ENCODE peak calls at places on chromosomes 13 and 19, in seven cellular contexts. One of them, this sample, is unnamed. For H3K36me3 and H3K4me1, the result is how much of the 10 kb centered on the place peaks cover.

GRCh38 chr19:49954092-49954825 is 6.7 kb downstream of the SIGLEC11 start:
- DNase-seq in cardiac muscle cell: peak
- DNase-seq in HAP-1: no peak
- DNase-seq in thoracic aorta: no peak
- DNase-seq in body of pancreas: no peak
- DNase-seq in CD8-positive, alpha-beta T cell: no peak
- DNase-seq in heart right ventricle: no peak
- DNase-seq in this sample: peak

GRCh38 chr13:108121406-108121805 is 93.9 kb downstream of the LIG4 start:
- DNase-seq in heart right ventricle: no peak
- DNase-seq in thoracic aorta: no peak
- DNase-seq in CD8-positive, alpha-beta T cell: no peak
- DNase-seq in HAP-1: no peak
- DNase-seq in cardiac muscle cell: no peak
- DNase-seq in body of pancreas: no peak
- DNase-seq in this sample: no peak

GRCh38 chr13:93687261-93687660 is 460.7 kb downstream of the GPC6 start:
- DNase-seq in cardiac muscle cell: no peak
- DNase-seq in CD8-positive, alpha-beta T cell: no peak
- DNase-seq in thoracic aorta: no peak
- DNase-seq in heart right ventricle: no peak
- DNase-seq in HAP-1: no peak
- DNase-seq in body of pancreas: no peak
- DNase-seq in this sample: no peak

GRCh38 chr13:34303346-34303745 is 485.4 kb downstream of the RFC3 start:
- DNase-seq in CD8-positive, alpha-beta T cell: no peak
- DNase-seq in cardiac muscle cell: no peak
- DNase-seq in body of pancreas: no peak
- DNase-seq in HAP-1: no peak
- DNase-seq in heart right ventricle: no peak
- DNase-seq in thoracic aorta: no peak
- DNase-seq in this sample: no peak

GRCh38 chr19:44111910-44112463 is 1.2 kb upstream of the ZNF225 start:
- DNase-seq in CD8-positive, alpha-beta T cell: no peak
- DNase-seq in body of pancreas: no peak
- DNase-seq in heart right ventricle: no peak
- DNase-seq in HAP-1: peak
- DNase-seq in cardiac muscle cell: peak
- DNase-seq in thoracic aorta: no peak
- DNase-seq in this sample: peak

GRCh38 chr13:74528751-74529513 is 394.7 kb upstream of the KLF12 start:
- DNase-seq in heart right ventricle: no peak
- DNase-seq in body of pancreas: no peak
- DNase-seq in thoracic aorta: no peak
- DNase-seq in HAP-1: peak
- DNase-seq in CD8-positive, alpha-beta T cell: no peak
- DNase-seq in cardiac muscle cell: no peak
- DNase-seq in this sample: no peak

GRCh38 chr13:89571676-89572075 is 1775.8 kb upstream of the MIR17HG start:
- DNase-seq in CD8-positive, alpha-beta T cell: no peak
- DNase-seq in cardiac muscle cell: no peak
- DNase-seq in heart right ventricle: no peak
- DNase-seq in body of pancreas: no peak
- DNase-seq in HAP-1: no peak
- DNase-seq in thoracic aorta: no peak
- DNase-seq in this sample: no peak

GRCh38 chr13:37386276-37386675 is 212.3 kb downstream of the POSTN start:
- DNase-seq in HAP-1: no peak
- DNase-seq in heart right ventricle: no peak
- DNase-seq in body of pancreas: no peak
- DNase-seq in CD8-positive, alpha-beta T cell: no peak
- DNase-seq in thoracic aorta: no peak
- DNase-seq in cardiac muscle cell: peak
- DNase-seq in this sample: no peak

GRCh38 chr19:37932985-37933953 is 26.3 kb downstream of the SIPA1L3 start:
- DNase-seq in heart right ventricle: no peak
- DNase-seq in CD8-positive, alpha-beta T cell: no peak
- DNase-seq in body of pancreas: no peak
- DNase-seq in HAP-1: no peak
- DNase-seq in thoracic aorta: no peak
- DNase-seq in cardiac muscle cell: peak
- DNase-seq in this sample: no peak

GRCh38 chr19:7869910-7870511 is 4.2 kb downstream of the PRR36 start:
- DNase-seq in cardiac muscle cell: no peak
- DNase-seq in heart right ventricle: peak
- DNase-seq in HAP-1: peak
- DNase-seq in thoracic aorta: no peak
- DNase-seq in body of pancreas: peak
- DNase-seq in CD8-positive, alpha-beta T cell: peak
- DNase-seq in this sample: peak

GRCh38 chr13:113591750-113592149 is 7.2 kb downstream of the TFDP1 start:
- DNase-seq in CD8-positive, alpha-beta T cell: no peak
- DNase-seq in body of pancreas: no peak
- DNase-seq in thoracic aorta: no peak
- DNase-seq in heart right ventricle: no peak
- DNase-seq in cardiac muscle cell: no peak
- DNase-seq in HAP-1: peak
- DNase-seq in this sample: no peak
- H3K36me3 ChIP-seq in CD8-positive, alpha-beta T cell: under half
- H3K36me3 ChIP-seq in body of pancreas: under half
- H3K36me3 ChIP-seq in thoracic aorta: under half
- H3K36me3 ChIP-seq in heart right ventricle: under half
- H3K36me3 ChIP-seq in cardiac muscle cell: under half
- H3K36me3 ChIP-seq in HAP-1: half or more
- H3K36me3 ChIP-seq in this sample: under half

DNA sequence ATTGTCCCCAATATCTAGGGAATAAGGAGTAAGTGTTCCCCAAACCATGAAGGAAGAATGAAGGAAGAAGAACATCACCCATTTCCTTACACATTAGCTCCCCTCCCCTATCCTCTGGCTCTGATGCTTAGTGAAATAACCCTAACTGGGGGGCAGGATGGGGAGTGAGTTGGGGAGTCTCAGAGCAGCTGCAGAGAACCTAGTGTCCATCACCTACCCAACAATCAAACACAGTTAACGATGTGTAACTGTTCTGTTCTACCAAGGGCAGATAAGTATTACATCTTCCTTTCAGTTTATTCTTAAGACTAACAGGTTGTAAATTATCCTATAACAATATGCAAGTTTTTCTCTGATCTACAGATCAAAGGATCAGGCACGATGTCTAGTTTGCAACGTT is 12.8 kb downstream of the ELF1 start:
- DNase-seq in body of pancreas: no peak
- DNase-seq in cardiac muscle cell: no peak
- DNase-seq in thoracic aorta: no peak
- DNase-seq in heart right ventricle: no peak
- DNase-seq in HAP-1: no peak
- DNase-seq in CD8-positive, alpha-beta T cell: no peak
- DNase-seq in this sample: no peak
- H3K4me3 ChIP-seq in body of pancreas: no peak
- H3K4me3 ChIP-seq in cardiac muscle cell: no peak
- H3K4me3 ChIP-seq in thoracic aorta: no peak
- H3K4me3 ChIP-seq in heart right ventricle: no peak
- H3K4me3 ChIP-seq in HAP-1: no peak
- H3K4me3 ChIP-seq in CD8-positive, alpha-beta T cell: no peak
- H3K4me3 ChIP-seq in this sample: no peak

GRCh38 chr19:40420451-40420765 is 5.4 kb downstream of the SERTAD1 start:
- DNase-seq in body of pancreas: no peak
- DNase-seq in cardiac muscle cell: no peak
- DNase-seq in thoracic aorta: no peak
- DNase-seq in HAP-1: no peak
- DNase-seq in CD8-positive, alpha-beta T cell: no peak
- DNase-seq in heart right ventricle: no peak
- DNase-seq in this sample: no peak

GRCh38 chr19:40420766-40421467 is 4.9 kb downstream of the SERTAD1 start:
- DNase-seq in heart right ventricle: peak
- DNase-seq in body of pancreas: peak
- DNase-seq in cardiac muscle cell: peak
- DNase-seq in CD8-positive, alpha-beta T cell: peak
- DNase-seq in thoracic aorta: peak
- DNase-seq in HAP-1: peak
- DNase-seq in this sample: peak

GRCh38 chr19:40419066-40419612 is 6.0 kb upstream of the PRX start:
- DNase-seq in CD8-positive, alpha-beta T cell: no peak
- DNase-seq in HAP-1: no peak
- DNase-seq in thoracic aorta: no peak
- DNase-seq in body of pancreas: no peak
- DNase-seq in cardiac muscle cell: no peak
- DNase-seq in heart right ventricle: no peak
- DNase-seq in this sample: no peak

GRCh38 chr19:40421468-40421778 is 4.4 kb downstream of the SERTAD1 start:
- DNase-seq in cardiac muscle cell: no peak
- DNase-seq in body of pancreas: no peak
- DNase-seq in HAP-1: no peak
- DNase-seq in thoracic aorta: no peak
- DNase-seq in heart right ventricle: no peak
- DNase-seq in CD8-positive, alpha-beta T cell: no peak
- DNase-seq in this sample: no peak

DNA sequence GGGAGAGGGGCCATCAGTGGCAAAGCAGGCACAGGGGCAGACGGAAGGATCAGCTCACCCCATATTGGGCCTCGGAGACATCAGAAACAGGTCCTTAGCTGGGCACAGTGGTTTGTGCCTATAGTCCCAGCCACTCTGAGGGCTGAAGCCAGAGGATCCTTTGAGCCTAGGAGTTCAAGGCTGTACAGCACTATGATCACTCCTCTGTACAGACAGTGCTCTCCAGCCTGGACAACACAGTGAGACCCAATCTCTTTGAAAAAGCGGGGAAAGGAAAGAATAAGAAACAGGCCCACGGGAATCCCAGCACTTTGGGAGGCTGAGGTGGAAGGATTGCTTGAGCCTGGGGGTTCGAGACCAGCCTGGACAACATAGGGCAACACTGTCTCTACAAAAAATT is 6.0 kb downstream of the SERTAD1 start:
- DNase-seq in CD8-positive, alpha-beta T cell: no peak
- DNase-seq in HAP-1: no peak
- DNase-seq in body of pancreas: no peak
- DNase-seq in heart right ventricle: no peak
- DNase-seq in cardiac muscle cell: no peak
- DNase-seq in thoracic aorta: no peak
- DNase-seq in this sample: no peak
- H3K4me1 ChIP-seq in CD8-positive, alpha-beta T cell: under half
- H3K4me1 ChIP-seq in HAP-1: under half
- H3K4me1 ChIP-seq in body of pancreas: under half
- H3K4me1 ChIP-seq in heart right ventricle: half or more
- H3K4me1 ChIP-seq in cardiac muscle cell: under half
- H3K4me1 ChIP-seq in thoracic aorta: under half
- H3K4me1 ChIP-seq in this sample: under half

GRCh38 chr19:313169-313987 is 22.2 kb upstream of the PLPP2 start:
- DNase-seq in thoracic aorta: no peak
- DNase-seq in body of pancreas: no peak
- DNase-seq in cardiac muscle cell: no peak
- DNase-seq in HAP-1: no peak
- DNase-seq in CD8-positive, alpha-beta T cell: no peak
- DNase-seq in heart right ventricle: peak
- DNase-seq in this sample: no peak

GRCh38 chr19:313988-314815 is 23.0 kb upstream of the PLPP2 start:
- DNase-seq in HAP-1: no peak
- DNase-seq in thoracic aorta: no peak
- DNase-seq in cardiac muscle cell: no peak
- DNase-seq in CD8-positive, alpha-beta T cell: no peak
- DNase-seq in body of pancreas: no peak
- DNase-seq in heart right ventricle: no peak
- DNase-seq in this sample: no peak

GRCh38 chr19:315811-316210 is 24.6 kb upstream of the PLPP2 start:
- DNase-seq in heart right ventricle: no peak
- DNase-seq in CD8-positive, alpha-beta T cell: no peak
- DNase-seq in HAP-1: no peak
- DNase-seq in cardiac muscle cell: no peak
- DNase-seq in thoracic aorta: no peak
- DNase-seq in body of pancreas: no peak
- DNase-seq in this sample: no peak

GRCh38 chr19:318509-318774 is 26.2 kb downstream of the MIER2 start:
- DNase-seq in heart right ventricle: no peak
- DNase-seq in HAP-1: no peak
- DNase-seq in body of pancreas: no peak
- DNase-seq in cardiac muscle cell: no peak
- DNase-seq in CD8-positive, alpha-beta T cell: no peak
- DNase-seq in thoracic aorta: no peak
- DNase-seq in this sample: no peak

DNA sequence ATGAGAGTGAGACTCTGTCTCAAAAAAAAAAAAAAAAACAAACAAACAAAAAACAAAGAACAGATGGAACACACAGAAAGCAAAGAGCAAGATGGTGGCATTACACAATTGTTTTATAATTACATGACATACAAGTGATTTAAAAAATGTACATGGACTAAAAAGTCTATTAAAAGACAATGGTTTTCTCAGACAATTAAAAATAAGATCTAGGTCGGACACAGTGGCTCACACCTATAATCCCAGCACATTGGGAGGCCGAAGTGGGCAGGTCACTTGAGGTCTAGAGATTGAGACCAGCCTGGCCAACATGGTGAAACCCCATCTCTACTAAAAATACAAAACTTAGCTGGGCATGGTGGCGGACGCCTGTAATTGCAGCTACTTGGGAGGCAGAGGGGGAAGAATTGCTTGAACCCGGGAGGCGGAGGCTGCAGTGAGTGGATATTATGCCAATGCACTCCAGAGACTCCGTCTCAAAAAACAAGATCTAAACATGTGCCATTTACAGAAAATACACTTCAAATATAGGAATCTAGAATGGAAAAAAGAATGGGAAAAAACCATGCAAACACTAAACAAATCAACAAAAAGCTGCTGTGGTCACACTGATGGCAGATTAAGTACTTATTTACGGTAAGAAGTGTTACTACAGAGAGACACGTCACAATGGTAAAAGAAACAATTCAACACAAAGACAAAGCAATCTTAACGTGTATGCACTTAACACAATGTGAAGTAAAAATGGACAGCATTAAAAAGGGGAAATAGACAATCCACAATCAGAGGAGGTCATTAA is 26.7 kb downstream of the MIER2 start:
- DNase-seq in thoracic aorta: no peak
- DNase-seq in cardiac muscle cell: no peak
- DNase-seq in heart right ventricle: no peak
- DNase-seq in CD8-positive, alpha-beta T cell: no peak
- DNase-seq in HAP-1: no peak
- DNase-seq in body of pancreas: no peak
- DNase-seq in this sample: no peak
- H3K36me3 ChIP-seq in thoracic aorta: under half
- H3K36me3 ChIP-seq in cardiac muscle cell: under half
- H3K36me3 ChIP-seq in heart right ventricle: half or more
- H3K36me3 ChIP-seq in CD8-positive, alpha-beta T cell: under half
- H3K36me3 ChIP-seq in HAP-1: half or more
- H3K36me3 ChIP-seq in body of pancreas: under half
- H3K36me3 ChIP-seq in this sample: under half

DNA sequence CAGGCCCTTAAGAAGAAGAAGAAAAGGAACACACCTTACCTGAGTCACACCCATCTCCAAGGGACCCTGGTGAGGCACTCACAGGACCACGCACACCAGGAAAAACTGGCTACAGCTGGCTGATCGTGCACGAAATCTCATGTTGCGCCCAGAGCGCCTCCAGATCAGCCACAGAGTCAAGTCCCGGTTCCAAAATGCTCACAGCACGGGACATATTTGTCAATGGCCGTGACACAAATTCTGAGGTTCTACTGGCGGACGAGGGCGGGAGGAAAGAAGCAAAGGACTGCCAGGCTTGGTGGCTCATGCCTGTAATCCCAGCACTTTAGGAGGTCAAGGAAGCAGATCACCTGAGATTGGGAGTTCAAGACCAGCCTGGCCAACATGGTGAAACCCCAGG is 21.5 kb downstream of the SH3GL1 start:
- DNase-seq in heart right ventricle: no peak
- DNase-seq in CD8-positive, alpha-beta T cell: no peak
- DNase-seq in cardiac muscle cell: no peak
- DNase-seq in body of pancreas: no peak
- DNase-seq in thoracic aorta: no peak
- DNase-seq in HAP-1: no peak
- DNase-seq in this sample: no peak
- H3K4me3 ChIP-seq in heart right ventricle: no peak
- H3K4me3 ChIP-seq in CD8-positive, alpha-beta T cell: no peak
- H3K4me3 ChIP-seq in cardiac muscle cell: no peak
- H3K4me3 ChIP-seq in body of pancreas: no peak
- H3K4me3 ChIP-seq in thoracic aorta: no peak
- H3K4me3 ChIP-seq in HAP-1: no peak
- H3K4me3 ChIP-seq in this sample: no peak

This sample was measured in adrenal gland.